ENCODE peak calls at places on chromosomes 2 and 18, in six cellular contexts. P, T, Z, V, W and I are unnamed samples.

GRCh38 chr2:130797493-130798435 is 39.0 kb upstream of the ARHGEF4 start:
- DNase-seq in P (peak; percentile 93), T (peak; percentile 93), Z (peak; percentile 58), V (peak; percentile 88), W (peak; percentile 93), I (peak; percentile 97)

GRCh38 chr18:56240405-56240804 is 398.0 kb downstream of the TXNL1 start:
- DNase-seq in P (no peak), T (no peak), Z (no peak), V (no peak), W (no peak), I (no peak)

GRCh38 chr2:46193356-46193755 is 103.9 kb upstream of the EPAS1 start:
- DNase-seq in P (no peak), T (no peak), Z (no peak), V (no peak), W (no peak), I (no peak)

GRCh38 chr2:178899664-178900063 is 92.4 kb upstream of the TTN start:
- DNase-seq in P (no peak), T (no peak), Z (no peak), V (no peak), W (no peak), I (no peak)

GRCh38 chr2:223989860-223990237 is 32.6 kb downstream of the MRPL44 start:
- DNase-seq in P (no peak), T (no peak), Z (no peak), V (no peak), W (no peak), I (no peak)

GRCh38 chr2:211955648-211956047 is 583.0 kb downstream of the ERBB4 start:
- DNase-seq in P (no peak), T (no peak), Z (no peak), V (no peak), W (no peak), I (no peak)

GRCh38 chr2:73172963-73173362 is 29.4 kb upstream of the NOTO start:
- DNase-seq in P (no peak), T (no peak), Z (no peak), V (no peak), W (no peak), I (no peak)

GRCh38 chr2:13260401-13260800 is 543.7 kb downstream of the TRIB2 start:
- DNase-seq in P (no peak), T (no peak), Z (no peak), V (no peak), W (no peak), I (no peak)

GRCh38 chr2:238585836-238586821 is 159.4 kb downstream of the ASB1 start:
- DNase-seq in P (no peak), T (no peak), Z (no peak), V (no peak), W (no peak), I (no peak)

GRCh38 chr2:237431856-237432255 is 17.9 kb upstream of the COL6A3 start:
- DNase-seq in P (no peak), T (no peak), Z (no peak), V (no peak), W (no peak), I (no peak)

GRCh38 chr2:23476786-23477185 is 91.8 kb downstream of the KLHL29 start:
- DNase-seq in P (no peak), T (no peak), Z (no peak), V (no peak), W (no peak), I (no peak)

GRCh38 chr2:235779444-235779896 is 285.6 kb downstream of the AGAP1 start:
- DNase-seq in P (peak; percentile 83), T (peak; percentile 68), Z (no peak), V (peak; percentile 74), W (peak; percentile 62), I (no peak)

GRCh38 chr18:60935046-60935445 is 398.2 kb upstream of the CDH20 start:
- DNase-seq in P (no peak), T (no peak), Z (no peak), V (no peak), W (no peak), I (no peak)

GRCh38 chr2:191443446-191443845 is 198.2 kb downstream of the MYO1B start:
- DNase-seq in P (no peak), T (no peak), Z (no peak), V (no peak), W (no peak), I (no peak)

GRCh38 chr2:113240150-113240914 is 38.4 kb downstream of the PAX8 start:
- DNase-seq in P (peak; percentile 93), T (peak; percentile 81), Z (peak; percentile 62), V (peak; percentile 81), W (no peak), I (no peak)

GRCh38 chr2:204260162-204260877 is 285.0 kb upstream of the PARD3B start:
- DNase-seq in P (peak; percentile 57), T (peak; percentile 53), Z (peak; percentile 43), V (peak; percentile 49), W (peak; percentile 71), I (no peak)

GRCh38 chr18:13217466-13217961 is 1.0 kb upstream of the LDLRAD4 start:
- DNase-seq in P (peak; percentile 85), T (peak; percentile 70), Z (no peak), V (peak; percentile 68), W (peak; percentile 75), I (no peak)

GRCh38 chr2:235238537-235238936 is 255.3 kb upstream of the AGAP1 start:
- DNase-seq in P (peak; percentile 59), T (peak; percentile 64), Z (no peak), V (peak; percentile 56), W (no peak), I (no peak)

GRCh38 chr2:202148515-202149154 is 75.6 kb downstream of the KIAA2012 start:
- DNase-seq in P (no peak), T (no peak), Z (no peak), V (no peak), W (no peak), I (no peak)

GRCh38 chr2:160993543-160994090 is 166.6 kb upstream of the TANK start:
- DNase-seq in P (no peak), T (no peak), Z (no peak), V (no peak), W (no peak), I (no peak)

GRCh38 chr2:84546551-84546950 is 30.3 kb downstream of the DNAH6 start:
- DNase-seq in P (no peak), T (no peak), Z (no peak), V (no peak), W (no peak), I (no peak)
- TF ChIP-seq CTCF in P (no peak), T (no peak), Z (no peak), V (no peak), W (no peak), I (no peak)

DNA sequence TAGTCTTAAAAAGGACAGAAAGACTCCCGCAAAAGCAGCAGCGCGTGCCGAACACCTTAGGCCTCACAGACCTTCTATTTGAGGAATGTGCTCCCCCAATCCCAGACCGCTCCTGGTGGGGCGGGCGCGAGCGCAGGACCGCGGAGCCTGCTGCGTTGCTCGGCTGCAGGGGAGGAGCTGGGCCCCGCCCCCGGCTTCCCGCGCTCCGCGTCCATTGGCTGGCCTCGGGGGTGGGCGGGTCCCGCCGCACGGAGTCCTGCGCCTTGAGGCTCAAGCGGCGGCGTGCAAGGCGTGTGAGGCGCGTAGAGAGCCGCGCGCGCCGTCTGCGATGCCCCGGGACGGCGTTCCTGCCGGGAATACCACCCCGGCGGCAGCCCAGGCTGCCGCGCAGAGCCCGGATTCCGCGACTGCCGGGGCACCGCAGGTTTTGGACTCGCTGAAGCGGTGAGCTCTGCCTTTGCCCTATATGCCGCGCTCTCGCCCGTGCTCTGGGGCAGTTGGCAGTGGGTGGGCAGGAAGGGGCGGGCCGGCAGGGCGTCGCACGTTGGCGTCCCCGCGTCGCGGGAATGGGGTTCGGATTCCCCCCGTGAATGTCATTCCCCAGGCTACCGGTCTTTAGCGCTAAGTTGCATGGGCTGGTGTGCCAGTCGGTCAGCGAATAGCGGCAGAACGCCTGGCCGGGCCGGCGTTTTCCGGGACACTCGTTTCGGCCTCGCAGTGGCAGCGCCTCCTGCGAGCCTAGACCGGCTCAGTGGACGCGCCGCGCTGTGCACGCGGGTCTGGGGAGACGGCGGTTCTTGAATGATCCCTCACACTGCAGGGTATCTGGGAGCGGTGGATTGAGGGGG is 49.6 kb upstream of the PAIP2B start:
- DNase-seq in P (peak; percentile 95), T (peak; percentile 90), Z (peak; percentile 19), V (peak; percentile 92), W (peak; percentile 97), I (no peak)
- TF ChIP-seq CTCF in P (no peak), T (no peak), Z (peak; percentile 8), V (no peak), W (peak; percentile 30), I (no peak)

GRCh38 chr2:174774828-174775227 is 10.6 kb upstream of the CHRNA1 start:
- DNase-seq in P (no peak), T (no peak), Z (no peak), V (no peak), W (no peak), I (no peak)

GRCh38 chr2:174777334-174777733 is 13.1 kb upstream of the CHRNA1 start:
- DNase-seq in P (no peak), T (no peak), Z (no peak), V (no peak), W (no peak), I (no peak)

GRCh38 chr2:174775586-174775985 is 11.3 kb upstream of the CHRNA1 start:
- DNase-seq in P (no peak), T (no peak), Z (no peak), V (no peak), W (no peak), I (no peak)

GRCh38 chr2:174776686-174777085 is 12.4 kb upstream of the CHRNA1 start:
- DNase-seq in P (no peak), T (no peak), Z (no peak), V (no peak), W (no peak), I (no peak)

GRCh38 chr2:174776223-174776622 is 12.0 kb upstream of the CHRNA1 start:
- DNase-seq in P (no peak), T (no peak), Z (no peak), V (no peak), W (no peak), I (no peak)
- TF ChIP-seq CTCF in P (no peak), T (no peak), Z (no peak), V (no peak), W (peak; percentile 62), I (peak; percentile 63)

DNA sequence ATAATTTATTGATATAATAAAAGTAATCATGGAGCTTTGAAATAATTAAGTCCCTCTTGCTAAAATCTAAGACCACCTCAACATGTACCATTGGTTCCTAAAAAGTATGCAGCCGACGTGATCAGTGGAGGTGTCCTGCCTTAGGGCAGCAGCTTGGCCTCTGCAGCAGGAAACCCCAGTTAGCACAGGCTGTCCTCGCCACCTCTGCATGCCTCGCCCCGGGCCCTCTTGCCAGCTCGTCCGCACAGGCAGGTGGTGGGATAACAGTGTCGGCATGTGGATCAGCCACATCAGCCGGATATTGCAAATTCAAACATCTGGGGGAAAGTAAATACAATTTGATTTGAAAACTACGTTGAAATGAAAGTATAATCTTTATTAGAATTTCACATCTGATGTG is 22.9 kb downstream of the COA5 start:
- DNase-seq in P (no peak), T (no peak), Z (no peak), V (no peak), W (no peak), I (no peak)
- TF ChIP-seq CTCF in P (no peak), T (no peak), Z (no peak), V (no peak), W (no peak), I (no peak)